ENCODE peak calls at places on chromosomes 11 and 22, in five cellular contexts. One of them, this sample, is unnamed.
A peak's percentile ranks its signal among the peaks of the same experiment; 100 is the strongest.

GRCh38 chr11:12182650-12183511 is 72.5 kb downstream of the MICAL2 start:
- DNase-seq in AG04450: peak; percentile 94
- DNase-seq in astrocyte of the spinal cord: peak; percentile 98
- DNase-seq in Peyer's patch: no peak
- DNase-seq in HFF-Myc: peak; percentile 92
- DNase-seq in this sample: peak; percentile 96

GRCh38 chr11:59201376-59201775 is 11.4 kb downstream of the MPEG1 start:
- DNase-seq in AG04450: no peak
- DNase-seq in astrocyte of the spinal cord: no peak
- DNase-seq in Peyer's patch: no peak
- DNase-seq in HFF-Myc: no peak
- DNase-seq in this sample: no peak

GRCh38 chr22:39949964-39950737 is 10.0 kb upstream of the TMA7B start:
- DNase-seq in AG04450: no peak
- DNase-seq in astrocyte of the spinal cord: no peak
- DNase-seq in Peyer's patch: no peak
- DNase-seq in HFF-Myc: no peak
- DNase-seq in this sample: no peak

GRCh38 chr22:30893434-30894370 is 74.9 kb downstream of the MORC2 start:
- DNase-seq in AG04450: no peak
- DNase-seq in astrocyte of the spinal cord: no peak
- DNase-seq in Peyer's patch: no peak
- DNase-seq in HFF-Myc: no peak
- DNase-seq in this sample: no peak

GRCh38 chr11:33478111-33478573 is 221.0 kb downstream of the HIPK3 start:
- DNase-seq in AG04450: no peak
- DNase-seq in astrocyte of the spinal cord: no peak
- DNase-seq in Peyer's patch: no peak
- DNase-seq in HFF-Myc: no peak
- DNase-seq in this sample: no peak

GRCh38 chr11:62013266-62014157 is 46.1 kb upstream of the FTH1 start:
- DNase-seq in AG04450: no peak
- DNase-seq in astrocyte of the spinal cord: no peak
- DNase-seq in Peyer's patch: no peak
- DNase-seq in HFF-Myc: no peak
- DNase-seq in this sample: no peak

GRCh38 chr11:14774738-14775137 is 117.3 kb downstream of the CYP2R1 start:
- DNase-seq in AG04450: no peak
- DNase-seq in astrocyte of the spinal cord: no peak
- DNase-seq in Peyer's patch: no peak
- DNase-seq in HFF-Myc: no peak
- DNase-seq in this sample: no peak

GRCh38 chr11:122742350-122742749 is 86.8 kb downstream of the UBASH3B start:
- DNase-seq in AG04450: no peak
- DNase-seq in astrocyte of the spinal cord: no peak
- DNase-seq in Peyer's patch: no peak
- DNase-seq in HFF-Myc: no peak
- DNase-seq in this sample: no peak

GRCh38 chr11:46012185-46012584 is 89.7 kb downstream of the LARGE2 start:
- DNase-seq in AG04450: no peak
- DNase-seq in astrocyte of the spinal cord: no peak
- DNase-seq in Peyer's patch: no peak
- DNase-seq in HFF-Myc: no peak
- DNase-seq in this sample: no peak

GRCh38 chr11:46865340-46865739 is 19.3 kb upstream of the CKAP5 start:
- DNase-seq in AG04450: peak; percentile 75
- DNase-seq in astrocyte of the spinal cord: peak; percentile 71
- DNase-seq in Peyer's patch: no peak
- DNase-seq in HFF-Myc: peak; percentile 6
- DNase-seq in this sample: peak; percentile 49

GRCh38 chr11:122808494-122808893 is 29.8 kb upstream of the CRTAM start:
- DNase-seq in AG04450: no peak
- DNase-seq in astrocyte of the spinal cord: peak; percentile 42
- DNase-seq in Peyer's patch: no peak
- DNase-seq in HFF-Myc: peak; percentile 59
- DNase-seq in this sample: no peak

GRCh38 chr22:27113211-27114030 is 456.0 kb downstream of the MIAT start:
- DNase-seq in AG04450: no peak
- DNase-seq in astrocyte of the spinal cord: peak; percentile 96
- DNase-seq in Peyer's patch: no peak
- DNase-seq in HFF-Myc: peak; percentile 84
- DNase-seq in this sample: peak; percentile 88

GRCh38 chr11:71228961-71229360 is 23.4 kb downstream of the SHANK2 start:
- DNase-seq in AG04450: no peak
- DNase-seq in astrocyte of the spinal cord: no peak
- DNase-seq in Peyer's patch: no peak
- DNase-seq in HFF-Myc: no peak
- DNase-seq in this sample: no peak

GRCh38 chr22:46587492-46588278 is 32.5 kb upstream of the GRAMD4 start:
- DNase-seq in AG04450: no peak
- DNase-seq in astrocyte of the spinal cord: no peak
- DNase-seq in Peyer's patch: peak; percentile 74
- DNase-seq in HFF-Myc: no peak
- DNase-seq in this sample: no peak

GRCh38 chr22:19597399-19597735 is 73.2 kb upstream of the CLDN5 start:
- DNase-seq in AG04450: no peak
- DNase-seq in astrocyte of the spinal cord: no peak
- DNase-seq in Peyer's patch: no peak
- DNase-seq in HFF-Myc: no peak
- DNase-seq in this sample: no peak

GRCh38 chr11:124977006-124977405 is 23.0 kb downstream of the CCDC15 start:
- DNase-seq in AG04450: no peak
- DNase-seq in astrocyte of the spinal cord: peak; percentile 2
- DNase-seq in Peyer's patch: no peak
- DNase-seq in HFF-Myc: no peak
- DNase-seq in this sample: no peak

GRCh38 chr11:8715501-8715900 is 32.9 kb downstream of the RPL27A start:
- DNase-seq in AG04450: no peak
- DNase-seq in astrocyte of the spinal cord: no peak
- DNase-seq in Peyer's patch: no peak
- DNase-seq in HFF-Myc: no peak
- DNase-seq in this sample: no peak

GRCh38 chr11:130847517-130847916 is 68.8 kb downstream of the SNX19 start:
- DNase-seq in AG04450: peak; percentile 20
- DNase-seq in astrocyte of the spinal cord: peak; percentile 83
- DNase-seq in Peyer's patch: no peak
- DNase-seq in HFF-Myc: no peak
- DNase-seq in this sample: no peak

GRCh38 chr11:6610591-6610990 is 1.4 kb downstream of the TAF10 start:
- DNase-seq in AG04450: no peak
- DNase-seq in astrocyte of the spinal cord: no peak
- DNase-seq in Peyer's patch: no peak
- DNase-seq in HFF-Myc: no peak
- DNase-seq in this sample: no peak

GRCh38 chr11:22753401-22753800 is 76.2 kb downstream of the SVIP start:
- DNase-seq in AG04450: no peak
- DNase-seq in astrocyte of the spinal cord: no peak
- DNase-seq in Peyer's patch: no peak
- DNase-seq in HFF-Myc: no peak
- DNase-seq in this sample: no peak

GRCh38 chr11:27894552-27894951 is 194.3 kb upstream of the BDNF start:
- DNase-seq in AG04450: no peak
- DNase-seq in astrocyte of the spinal cord: no peak
- DNase-seq in Peyer's patch: no peak
- DNase-seq in HFF-Myc: no peak
- DNase-seq in this sample: no peak

GRCh38 chr11:84747871-84748270 is 879.3 kb downstream of the DLG2 start:
- DNase-seq in AG04450: no peak
- DNase-seq in astrocyte of the spinal cord: no peak
- DNase-seq in Peyer's patch: no peak
- DNase-seq in HFF-Myc: no peak
- DNase-seq in this sample: no peak

GRCh38 chr11:65298131-65298535 is 16.5 kb upstream of the CDC42EP2 start:
- DNase-seq in AG04450: no peak
- DNase-seq in astrocyte of the spinal cord: peak; percentile 51
- DNase-seq in Peyer's patch: no peak
- DNase-seq in HFF-Myc: no peak
- DNase-seq in this sample: no peak

GRCh38 chr22:41919357-41920224 is 4.7 kb upstream of the SHISA8 start:
- DNase-seq in AG04450: no peak
- DNase-seq in astrocyte of the spinal cord: peak; percentile 45
- DNase-seq in Peyer's patch: peak; percentile 76
- DNase-seq in HFF-Myc: no peak
- DNase-seq in this sample: no peak

GRCh38 chr11:67605231-67606011 is 1.3 kb upstream of the NDUFV1 start:
- DNase-seq in AG04450: no peak
- DNase-seq in astrocyte of the spinal cord: no peak
- DNase-seq in Peyer's patch: no peak
- DNase-seq in HFF-Myc: no peak
- DNase-seq in this sample: no peak

GRCh38 chr22:49797706-49798105 is 30.0 kb downstream of the BRD1 start:
- DNase-seq in AG04450: no peak
- DNase-seq in astrocyte of the spinal cord: no peak
- DNase-seq in Peyer's patch: no peak
- DNase-seq in HFF-Myc: no peak
- DNase-seq in this sample: no peak

GRCh38 chr22:43199541-43199940 is 12.6 kb upstream of the TTLL12 start:
- DNase-seq in AG04450: no peak
- DNase-seq in astrocyte of the spinal cord: no peak
- DNase-seq in Peyer's patch: no peak
- DNase-seq in HFF-Myc: no peak
- DNase-seq in this sample: no peak

GRCh38 chr22:24845036-24845918 is 39.3 kb downstream of the SGSM1 start:
- DNase-seq in AG04450: no peak
- DNase-seq in astrocyte of the spinal cord: no peak
- DNase-seq in Peyer's patch: no peak
- DNase-seq in HFF-Myc: no peak
- DNase-seq in this sample: peak; percentile 4

GRCh38 chr11:16986434-16987204 is 27.6 kb downstream of the PLEKHA7 start:
- DNase-seq in AG04450: no peak
- DNase-seq in astrocyte of the spinal cord: peak; percentile 19
- DNase-seq in Peyer's patch: peak; percentile 88
- DNase-seq in HFF-Myc: no peak
- DNase-seq in this sample: no peak

GRCh38 chr11:134481135-134481534 is 69.1 kb upstream of the B3GAT1 start:
- DNase-seq in AG04450: no peak
- DNase-seq in astrocyte of the spinal cord: no peak
- DNase-seq in Peyer's patch: peak; percentile 24
- DNase-seq in HFF-Myc: no peak
- DNase-seq in this sample: no peak

GRCh38 chr11:111676878-111677585 is 74.8 kb downstream of the SIK2 start:
- DNase-seq in AG04450: no peak
- DNase-seq in astrocyte of the spinal cord: peak; percentile 38
- DNase-seq in Peyer's patch: no peak
- DNase-seq in HFF-Myc: peak; percentile 24
- DNase-seq in this sample: peak; percentile 22

GRCh38 chr22:49663823-49664222 is 163.8 kb downstream of the BRD1 start:
- DNase-seq in AG04450: no peak
- DNase-seq in astrocyte of the spinal cord: no peak
- DNase-seq in Peyer's patch: no peak
- DNase-seq in HFF-Myc: no peak
- DNase-seq in this sample: no peak

GRCh38 chr11:58133329-58134076 is 8.2 kb upstream of the OR9I1 start:
- DNase-seq in AG04450: no peak
- DNase-seq in astrocyte of the spinal cord: no peak
- DNase-seq in Peyer's patch: no peak
- DNase-seq in HFF-Myc: no peak
- DNase-seq in this sample: no peak

GRCh38 chr11:7892751-7893356 is 38.2 kb downstream of the OR10A6 start:
- DNase-seq in AG04450: peak; percentile 50
- DNase-seq in astrocyte of the spinal cord: peak; percentile 69
- DNase-seq in Peyer's patch: no peak
- DNase-seq in HFF-Myc: peak; percentile 57
- DNase-seq in this sample: no peak

GRCh38 chr11:132312616-132313210 is 942.3 kb downstream of the NTM start:
- DNase-seq in AG04450: no peak
- DNase-seq in astrocyte of the spinal cord: peak; percentile 46
- DNase-seq in Peyer's patch: no peak
- DNase-seq in HFF-Myc: peak; percentile 1
- DNase-seq in this sample: no peak
- TF ChIP-seq CTCF in AG04450: peak; percentile 69
- TF ChIP-seq CTCF in astrocyte of the spinal cord: peak; percentile 72
- TF ChIP-seq CTCF in Peyer's patch: peak; percentile 17
- TF ChIP-seq CTCF in HFF-Myc: peak; percentile 62
- TF ChIP-seq CTCF in this sample: peak; percentile 55

GRCh38 chr11:66418168-66418985 is 2.5 kb upstream of the NPAS4 start:
- DNase-seq in AG04450: peak; percentile 91
- DNase-seq in astrocyte of the spinal cord: peak; percentile 93
- DNase-seq in Peyer's patch: no peak
- DNase-seq in HFF-Myc: peak; percentile 45
- DNase-seq in this sample: peak; percentile 87
- H3K4me3 ChIP-seq in AG04450: no peak overlapping the region
- H3K4me3 ChIP-seq in astrocyte of the spinal cord: no peak overlapping the region
- H3K4me3 ChIP-seq in Peyer's patch: no peak overlapping the region
- H3K4me3 ChIP-seq in HFF-Myc: no peak overlapping the region
- H3K4me3 ChIP-seq in this sample: no peak overlapping the region

DNA sequence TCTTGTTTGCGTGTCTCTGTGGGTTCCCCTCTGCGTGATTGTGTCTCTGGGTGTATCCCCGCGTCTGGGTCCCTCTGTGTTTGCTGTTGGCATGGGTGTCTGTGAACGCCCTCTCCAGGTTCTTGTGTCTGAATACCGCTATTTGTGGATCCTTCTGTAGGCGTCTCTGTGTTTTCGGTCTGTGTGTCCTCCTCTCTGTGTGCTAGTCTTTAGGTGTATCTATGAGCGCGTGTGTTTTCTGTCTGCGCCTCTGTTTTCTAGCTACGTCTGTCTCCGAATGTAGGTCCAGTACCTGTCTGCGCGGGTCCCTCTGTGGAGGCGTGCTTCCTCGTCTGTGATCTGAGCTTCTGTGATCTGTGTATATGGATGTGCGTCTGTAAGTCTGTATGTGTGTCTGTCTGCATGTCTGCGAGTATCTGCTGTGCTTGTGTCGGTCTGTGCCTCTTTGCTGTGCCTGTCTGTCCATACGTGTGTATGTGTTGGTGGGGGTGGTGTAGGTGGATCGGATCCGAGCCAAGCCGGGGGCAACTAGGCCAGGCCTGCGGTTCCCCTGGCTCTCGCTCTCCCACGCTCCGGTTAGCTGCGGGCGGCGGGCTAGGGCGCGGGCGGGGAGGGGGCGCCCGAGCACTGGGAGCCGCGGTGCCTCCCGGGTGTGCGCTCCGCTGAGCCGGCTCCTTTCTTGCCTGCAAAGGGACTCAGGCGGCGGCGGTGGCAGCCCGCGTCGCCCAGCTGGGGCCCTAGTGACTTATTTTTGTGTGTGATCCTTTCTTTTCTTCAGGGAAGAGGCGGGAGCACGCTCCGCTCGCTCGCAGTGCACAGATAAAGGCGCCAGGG is 105.3 kb upstream of the E2F8 start:
- DNase-seq in AG04450: no peak
- DNase-seq in astrocyte of the spinal cord: peak; percentile 13
- DNase-seq in Peyer's patch: no peak
- DNase-seq in HFF-Myc: no peak
- DNase-seq in this sample: no peak
- TF ChIP-seq CTCF in AG04450: no peak
- TF ChIP-seq CTCF in astrocyte of the spinal cord: no peak
- TF ChIP-seq CTCF in Peyer's patch: no peak
- TF ChIP-seq CTCF in HFF-Myc: no peak
- TF ChIP-seq CTCF in this sample: no peak

DNA sequence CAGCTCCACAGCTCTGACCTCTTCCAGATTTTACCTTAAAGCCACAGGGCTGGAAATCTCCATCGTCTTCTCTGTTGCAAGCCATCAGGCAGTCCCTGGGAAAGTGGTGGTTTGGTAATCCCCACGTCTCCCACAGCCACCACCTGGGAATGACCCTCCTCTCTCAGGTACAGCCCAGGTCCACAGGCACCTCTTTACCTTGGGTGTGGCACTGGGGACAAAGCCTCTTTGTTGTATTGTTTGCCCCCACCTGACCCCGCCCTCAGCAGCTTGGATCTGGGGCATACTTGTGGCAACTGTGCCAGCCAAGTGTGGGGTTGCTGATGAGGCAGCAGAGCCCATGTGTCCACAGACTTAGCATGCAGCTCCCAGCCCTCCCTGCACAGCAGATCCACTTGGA is 77.6 kb downstream of the LRRC32 start:
- DNase-seq in AG04450: no peak
- DNase-seq in astrocyte of the spinal cord: no peak
- DNase-seq in Peyer's patch: no peak
- DNase-seq in HFF-Myc: no peak
- DNase-seq in this sample: no peak
- H3K4me3 ChIP-seq in AG04450: no peak overlapping the region
- H3K4me3 ChIP-seq in astrocyte of the spinal cord: no peak overlapping the region
- H3K4me3 ChIP-seq in Peyer's patch: no peak overlapping the region
- H3K4me3 ChIP-seq in HFF-Myc: no peak overlapping the region
- H3K4me3 ChIP-seq in this sample: no peak overlapping the region

This sample was measured in BJ.